ENCODE peak calls at places on chromosomes 3 and 15, in ten cellular contexts. H is H1; W is HL-60; D is naive thymus-derived CD4-positive, alpha-beta T cell; A is tibial nerve; I is right cardiac atrium; R is dorsolateral prefrontal cortex; S is RWPE1; Y is neural progenitor cell; X is A549. U is an unnamed sample.

GRCh38 chr15:48315041-48315440 is 16.2 kb upstream of the DUT start:
- DNase-seq in H (no peak), W (no peak), D (no peak), A (no peak), I (no peak), R (no peak), S (no peak), Y (no peak), X (no peak), U (no peak)

GRCh38 chr3:17469520-17469919 is 272.9 kb downstream of the TBC1D5 start:
- DNase-seq in H (no peak), W (no peak), D (no peak), A (no peak), I (no peak), R (no peak), S (no peak), Y (no peak), X (no peak), U (no peak)

GRCh38 chr3:188294823-188295487 is 141.0 kb downstream of the LPP start:
- DNase-seq in H (no peak), W (no peak), D (no peak), A (no peak), I (no peak), R (no peak), S (peak), Y (no peak), X (peak), U (peak)

GRCh38 chr3:82654708-82655107 is 893.3 kb upstream of the GBE1 start:
- DNase-seq in H (no peak), W (no peak), D (no peak), A (no peak), I (no peak), R (no peak), S (no peak), Y (no peak), X (no peak), U (no peak)

GRCh38 chr3:151305778-151306157 is 10.9 kb downstream of the GPR87 start:
- DNase-seq in H (no peak), W (no peak), D (no peak), A (no peak), I (no peak), R (no peak), S (no peak), Y (no peak), X (no peak), U (no peak)

GRCh38 chr15:57503051-57503702 is 88.5 kb upstream of the MYZAP start:
- DNase-seq in H (no peak), W (no peak), D (no peak), A (no peak), I (no peak), R (no peak), S (no peak), Y (no peak), X (no peak), U (no peak)

GRCh38 chr3:14143826-14144225 is 19.0 kb downstream of the TMEM43 start:
- DNase-seq in H (no peak), W (peak), D (no peak), A (peak), I (peak), R (no peak), S (peak), Y (no peak), X (peak), U (no peak)

GRCh38 chr3:138046084-138046483 is 36.1 kb downstream of the CLDN18 start:
- DNase-seq in H (no peak), W (no peak), D (no peak), A (no peak), I (no peak), R (no peak), S (no peak), Y (no peak), X (no peak), U (no peak)

GRCh38 chr3:192026656-192027055 is 565.7 kb downstream of the PYDC2 start:
- DNase-seq in H (no peak), W (no peak), D (no peak), A (no peak), I (no peak), R (no peak), S (no peak), Y (no peak), X (no peak), U (no peak)

GRCh38 chr15:101014276-101014675 is 95.1 kb downstream of the LRRK1 start:
- DNase-seq in H (no peak), W (no peak), D (no peak), A (peak), I (no peak), R (no peak), S (no peak), Y (no peak), X (no peak), U (no peak)

GRCh38 chr15:57667171-57667924 is 39.2 kb upstream of the POLR2M start:
- DNase-seq in H (no peak), W (no peak), D (no peak), A (no peak), I (no peak), R (no peak), S (peak), Y (peak), X (peak), U (no peak)

GRCh38 chr3:197599089-197599765 is 43.5 kb upstream of the BDH1 start:
- DNase-seq in H (peak), W (peak), D (peak), A (peak), I (peak), R (peak), S (peak), Y (peak), X (peak), U (no peak)

GRCh38 chr3:182618085-182618732 is 175.1 kb upstream of the ATP11B start:
- DNase-seq in H (no peak), W (no peak), D (no peak), A (peak), I (no peak), R (no peak), S (no peak), Y (peak), X (no peak), U (no peak)

GRCh38 chr3:11096266-11097135 is 57.8 kb upstream of the HRH1 start:
- DNase-seq in H (no peak), W (peak), D (no peak), A (peak), I (peak), R (peak), S (peak), Y (peak), X (peak), U (no peak)

GRCh38 chr3:159669753-159670152 is 318.9 kb upstream of the IL12A start:
- DNase-seq in H (no peak), W (no peak), D (no peak), A (no peak), I (no peak), R (peak), S (no peak), Y (peak), X (no peak), U (no peak)

GRCh38 chr3:38480930-38481329 is 15.2 kb upstream of the EXOG start:
- DNase-seq in H (no peak), W (no peak), D (no peak), A (no peak), I (no peak), R (no peak), S (no peak), Y (no peak), X (no peak), U (no peak)

GRCh38 chr3:140323561-140323960 is 354.3 kb upstream of the TRIM42 start:
- DNase-seq in H (no peak), W (no peak), D (no peak), A (no peak), I (no peak), R (no peak), S (no peak), Y (no peak), X (no peak), U (no peak)
- H3K27ac ChIP-seq in H (no peak), W (no peak), D (no peak), A (no peak), I (no peak), R (no peak), S (no peak), Y (no peak), X (no peak), U (no peak)

GRCh38 chr3:105356988-105357387 is 9.7 kb upstream of the ALCAM start:
- DNase-seq in H (no peak), W (no peak), D (no peak), A (no peak), I (no peak), R (no peak), S (no peak), Y (no peak), X (no peak), U (peak)

GRCh38 chr3:105352976-105353375 is 13.7 kb upstream of the ALCAM start:
- DNase-seq in H (no peak), W (no peak), D (no peak), A (no peak), I (no peak), R (no peak), S (no peak), Y (no peak), X (no peak), U (no peak)

GRCh38 chr3:105353485-105354161 is 13.1 kb upstream of the ALCAM start:
- DNase-seq in H (no peak), W (no peak), D (no peak), A (no peak), I (peak), R (peak), S (peak), Y (peak), X (no peak), U (no peak)

GRCh38 chr3:105355355-105356063 is 11.2 kb upstream of the ALCAM start:
- DNase-seq in H (no peak), W (no peak), D (no peak), A (no peak), I (no peak), R (no peak), S (peak), Y (no peak), X (no peak), U (no peak)

DNA sequence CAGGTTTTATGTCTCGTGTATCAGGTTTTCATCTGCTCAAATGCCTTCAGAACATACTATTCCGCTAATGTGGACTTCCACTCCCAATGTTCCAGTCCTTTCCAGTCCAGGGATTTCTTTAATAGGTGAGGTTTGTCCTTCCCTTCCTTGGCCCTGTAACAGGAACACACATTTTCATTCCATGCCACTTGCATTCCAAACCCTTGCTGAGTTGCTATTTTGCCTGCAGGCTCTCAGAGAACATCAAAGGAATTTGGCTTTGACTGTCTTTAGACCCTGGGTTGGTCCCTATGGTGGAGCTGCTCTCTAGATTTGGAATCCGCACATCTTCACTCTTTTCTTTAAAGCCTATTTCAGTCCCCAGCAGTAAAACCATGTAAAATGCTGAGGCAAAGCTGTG is 12.3 kb upstream of the ALCAM start:
- DNase-seq in H (no peak), W (no peak), D (no peak), A (no peak), I (no peak), R (no peak), S (no peak), Y (peak), X (no peak), U (no peak)
- H3K27ac ChIP-seq in H (no peak), W (no peak), D (no peak), A (no peak), I (no peak), R (no peak), S (no peak), Y (no peak), X (no peak), U (no peak)

GRCh38 chr3:24344784-24345439 is 149.7 kb downstream of the THRB start:
- DNase-seq in H (no peak), W (no peak), D (no peak), A (no peak), I (no peak), R (no peak), S (no peak), Y (no peak), X (no peak), U (no peak)

GRCh38 chr3:24348348-24348747 is 146.3 kb downstream of the THRB start:
- DNase-seq in H (no peak), W (no peak), D (no peak), A (no peak), I (no peak), R (no peak), S (no peak), Y (no peak), X (no peak), U (no peak)

GRCh38 chr3:24351779-24352469 is 142.7 kb downstream of the THRB start:
- DNase-seq in H (no peak), W (no peak), D (no peak), A (peak), I (peak), R (no peak), S (no peak), Y (no peak), X (no peak), U (no peak)

GRCh38 chr3:24352893-24353553 is 141.6 kb downstream of the THRB start:
- DNase-seq in H (no peak), W (no peak), D (no peak), A (no peak), I (no peak), R (no peak), S (no peak), Y (no peak), X (no peak), U (no peak)

DNA sequence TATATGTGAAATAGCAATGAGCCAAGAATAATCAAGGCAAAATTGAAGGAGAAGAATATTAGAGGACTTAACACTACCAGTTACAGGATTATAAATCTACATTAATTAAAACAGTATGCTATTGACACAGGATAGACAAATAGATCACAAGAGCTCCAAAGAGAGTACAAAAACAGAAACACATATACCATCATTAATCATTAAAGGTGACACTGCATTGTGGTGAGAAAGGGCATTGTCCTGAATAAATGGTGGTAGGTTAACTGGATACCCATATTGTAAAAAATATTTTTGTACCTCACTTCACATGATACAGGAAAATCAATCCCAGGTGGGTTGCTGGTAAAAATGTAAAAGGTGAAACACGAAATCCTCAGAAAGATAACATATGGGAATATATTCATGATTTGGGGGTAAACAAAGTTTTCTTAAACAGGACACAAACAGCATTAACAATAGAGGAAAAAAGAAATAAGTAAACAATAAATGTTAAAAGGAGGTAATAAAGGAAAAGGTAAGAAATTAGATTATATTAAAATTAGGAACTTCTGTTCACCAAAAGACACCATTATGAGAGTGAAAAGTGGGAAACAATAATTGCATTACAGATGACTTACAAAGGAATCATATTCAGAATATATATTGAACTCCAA is 145.2 kb downstream of the THRB start:
- DNase-seq in H (no peak), W (no peak), D (no peak), A (no peak), I (no peak), R (no peak), S (no peak), Y (no peak), X (no peak), U (no peak)
- H3K27ac ChIP-seq in H (no peak), W (no peak), D (no peak), A (no peak), I (no peak), R (no peak), S (no peak), Y (no peak), X (no peak), U (no peak)

DNA sequence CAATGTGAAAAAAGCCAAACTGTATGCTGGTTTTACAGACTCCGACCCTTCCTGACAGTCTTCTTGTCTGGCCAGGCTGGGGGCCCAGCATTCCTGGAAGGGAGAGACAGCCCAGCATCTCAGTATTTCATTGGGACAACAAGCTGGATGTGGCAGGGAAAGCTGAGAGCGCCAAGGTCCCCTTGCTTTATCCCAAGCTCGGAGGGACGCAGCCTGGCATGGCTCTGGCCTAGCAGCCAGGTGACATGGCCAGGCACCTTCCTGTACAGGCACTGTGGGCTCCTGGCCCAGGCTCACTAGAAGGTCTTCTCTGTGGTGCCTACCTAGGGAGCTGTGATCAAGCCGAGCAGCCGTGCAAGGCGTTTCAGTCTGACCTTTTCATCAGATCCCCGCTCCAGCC is 33.0 kb downstream of the UMPS start:
- DNase-seq in H (no peak), W (no peak), D (no peak), A (no peak), I (no peak), R (no peak), S (no peak), Y (no peak), X (no peak), U (no peak)
- H3K27ac ChIP-seq in H (no peak), W (no peak), D (no peak), A (peak), I (no peak), R (no peak), S (peak), Y (no peak), X (peak), U (no peak)

GRCh38 chr15:23482228-23482627 is 35.2 kb upstream of the GOLGA6L2 start:
- DNase-seq in H (no peak), W (no peak), D (no peak), A (no peak), I (no peak), R (no peak), S (no peak), Y (no peak), X (no peak), U (no peak)
- H3K27ac ChIP-seq in H (no peak), W (no peak), D (no peak), A (no peak), I (no peak), R (no peak), S (no peak), Y (no peak), X (peak), U (no peak)

GRCh38 chr3:55416381-55416821 is 70.7 kb downstream of the WNT5A start:
- DNase-seq in H (no peak), W (no peak), D (no peak), A (no peak), I (no peak), R (no peak), S (peak), Y (no peak), X (no peak), U (no peak)

GRCh38 chr3:55413236-55413635 is 73.9 kb downstream of the WNT5A start:
- DNase-seq in H (no peak), W (no peak), D (no peak), A (no peak), I (no peak), R (no peak), S (no peak), Y (no peak), X (no peak), U (no peak)

GRCh38 chr3:55412580-55412979 is 74.5 kb downstream of the WNT5A start:
- DNase-seq in H (no peak), W (no peak), D (no peak), A (no peak), I (no peak), R (no peak), S (no peak), Y (no peak), X (no peak), U (no peak)

DNA sequence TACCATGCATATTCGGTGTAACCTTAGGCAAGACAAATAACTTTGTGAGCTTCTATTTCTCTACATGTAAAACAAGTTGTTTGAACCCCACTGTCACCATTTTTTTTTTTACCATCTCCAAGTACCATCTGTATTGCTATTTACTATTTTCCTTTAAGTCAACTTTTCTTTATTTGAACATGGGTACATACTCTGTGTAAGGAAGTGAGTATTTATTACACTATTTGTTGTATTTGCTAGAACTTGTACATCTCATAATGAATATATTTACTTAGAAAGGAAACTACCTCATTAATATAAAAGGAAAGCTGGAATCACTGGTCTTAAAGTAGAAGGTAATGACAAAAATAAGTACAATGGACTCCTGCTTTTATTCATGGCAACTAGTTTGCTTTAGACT is 69.9 kb downstream of the WNT5A start:
- DNase-seq in H (no peak), W (no peak), D (no peak), A (no peak), I (no peak), R (no peak), S (no peak), Y (no peak), X (no peak), U (no peak)
- H3K27ac ChIP-seq in H (no peak), W (no peak), D (no peak), A (no peak), I (no peak), R (no peak), S (no peak), Y (no peak), X (no peak), U (no peak)

DNA sequence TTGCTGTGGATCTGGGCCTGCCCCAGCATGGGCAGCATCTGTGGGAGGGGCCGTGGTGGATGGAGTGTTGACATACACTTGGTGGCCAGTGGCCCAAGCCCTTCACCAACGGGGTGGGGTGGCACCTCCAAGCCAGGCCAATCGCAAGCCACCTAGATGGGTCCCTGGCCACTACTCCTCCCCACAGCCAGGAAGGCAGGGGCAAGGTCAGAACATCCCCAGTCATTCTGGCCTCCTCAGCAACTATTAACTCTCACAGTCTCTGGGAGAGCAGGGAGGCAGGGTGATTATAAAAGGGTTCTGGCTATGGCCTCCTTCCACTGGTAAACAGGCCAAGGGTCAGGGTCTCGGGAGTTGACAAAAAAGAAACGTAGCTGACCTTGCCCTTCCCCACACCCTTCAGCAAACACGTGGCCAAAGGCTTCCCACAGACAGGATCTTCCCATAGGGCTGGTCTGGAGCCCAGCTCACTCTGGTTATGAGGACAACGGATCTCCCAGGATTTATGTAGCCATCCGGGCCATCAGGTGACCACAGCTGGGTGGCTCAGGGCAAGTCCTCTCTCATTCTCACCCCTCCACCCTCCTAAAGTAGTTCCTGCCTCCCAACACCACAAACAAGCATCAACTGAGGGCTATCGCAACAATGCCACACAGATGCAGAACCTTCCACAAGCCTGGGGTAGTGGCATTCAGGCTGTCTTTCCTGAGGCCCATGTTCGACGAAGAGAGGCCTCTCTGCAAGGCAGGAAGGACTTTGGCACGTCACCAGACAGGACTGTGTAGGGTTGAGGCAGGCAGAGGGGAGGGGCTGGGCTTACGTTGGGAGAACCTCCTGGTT is 18.9 kb downstream of the TLE3 start:
- DNase-seq in H (no peak), W (no peak), D (no peak), A (no peak), I (no peak), R (no peak), S (no peak), Y (no peak), X (no peak), U (no peak)
- H3K27ac ChIP-seq in H (no peak), W (no peak), D (no peak), A (peak), I (no peak), R (no peak), S (no peak), Y (no peak), X (no peak), U (no peak)

GRCh38 chr15:75649045-75649761 is 1.5 kb downstream of the SNX33 start:
- DNase-seq in H (no peak), W (no peak), D (no peak), A (no peak), I (no peak), R (no peak), S (no peak), Y (no peak), X (no peak), U (no peak)

GRCh38 chr15:75649848-75650247 is 2.1 kb downstream of the SNX33 start:
- DNase-seq in H (no peak), W (no peak), D (no peak), A (no peak), I (no peak), R (no peak), S (no peak), Y (no peak), X (no peak), U (no peak)

GRCh38 chr15:75651810-75652543 is 4.3 kb downstream of the SNX33 start:
- DNase-seq in H (no peak), W (no peak), D (no peak), A (no peak), I (no peak), R (no peak), S (no peak), Y (no peak), X (no peak), U (no peak)

GRCh38 chr15:75653347-75653913 is 5.7 kb downstream of the SNX33 start:
- DNase-seq in H (no peak), W (no peak), D (no peak), A (no peak), I (no peak), R (no peak), S (no peak), Y (peak), X (no peak), U (no peak)

GRCh38 chr15:75650908-75651809 is 3.4 kb downstream of the SNX33 start:
- DNase-seq in H (no peak), W (no peak), D (no peak), A (no peak), I (peak), R (no peak), S (no peak), Y (no peak), X (no peak), U (no peak)
- H3K27ac ChIP-seq in H (no peak), W (no peak), D (no peak), A (peak), I (peak), R (no peak), S (peak), Y (no peak), X (peak), U (no peak)